ENCODE peak calls at places on chromosomes 13 and 19, in ten cellular contexts. K, J, F, P, B, U, Y, H, A and C are unnamed samples.

GRCh38 chr13:94033098-94033497 is 446.4 kb downstream of the DCT start:
- DNase-seq in K (no peak), J (no peak), F (no peak), P (no peak), B (no peak), U (no peak), Y (no peak), H (no peak), A (no peak), C (no peak)

GRCh38 chr13:86082116-86082515 is 282.9 kb upstream of the SLITRK6 start:
- DNase-seq in K (no peak), J (no peak), F (no peak), P (no peak), B (peak; percentile 0), U (peak; percentile 33), Y (no peak), H (no peak), A (no peak), C (no peak)

GRCh38 chr19:43105496-43105895 is 23.0 kb upstream of the PSG2 start:
- DNase-seq in K (no peak), J (no peak), F (no peak), P (no peak), B (peak; percentile 34), U (no peak), Y (no peak), H (no peak), A (no peak), C (no peak)

GRCh38 chr13:48818495-48818961 is 157.2 kb upstream of the FNDC3A start:
- DNase-seq in K (peak; percentile 15), J (peak; percentile 90), F (peak; percentile 71), P (no peak), B (peak; percentile 97), U (peak; percentile 80), Y (peak; percentile 94), H (no peak), A (no peak), C (peak; percentile 41)

GRCh38 chr13:76522083-76522755 is 364.0 kb downstream of the KCTD12 start:
- DNase-seq in K (no peak), J (no peak), F (no peak), P (peak; percentile 83), B (peak; percentile 32), U (peak; percentile 49), Y (no peak), H (no peak), A (no peak), C (no peak)

GRCh38 chr19:5894704-5895349 is 8.8 kb downstream of the NDUFA11 start:
- DNase-seq in K (no peak), J (no peak), F (no peak), P (no peak), B (no peak), U (no peak), Y (no peak), H (no peak), A (no peak), C (no peak)

GRCh38 chr19:57016491-57016890 is 103.3 kb upstream of the USP29 start:
- DNase-seq in K (no peak), J (no peak), F (no peak), P (no peak), B (no peak), U (no peak), Y (no peak), H (no peak), A (no peak), C (no peak)

GRCh38 chr19:43101950-43102349 is 19.4 kb upstream of the PSG2 start:
- DNase-seq in K (no peak), J (no peak), F (no peak), P (no peak), B (no peak), U (no peak), Y (no peak), H (no peak), A (no peak), C (no peak)

GRCh38 chr19:14301150-14301549 is 80.1 kb upstream of the ADGRE5 start:
- DNase-seq in K (no peak), J (no peak), F (no peak), P (no peak), B (no peak), U (no peak), Y (no peak), H (no peak), A (no peak), C (no peak)

GRCh38 chr19:5038631-5039271 is 69.8 kb downstream of the KDM4B start:
- DNase-seq in K (no peak), J (no peak), F (no peak), P (peak; percentile 59), B (no peak), U (no peak), Y (peak; percentile 38), H (peak; percentile 57), A (peak; percentile 32), C (peak; percentile 57)

GRCh38 chr13:65868106-65868505 is 1362.0 kb downstream of the PCDH9 start:
- DNase-seq in K (no peak), J (no peak), F (no peak), P (no peak), B (no peak), U (no peak), Y (no peak), H (no peak), A (no peak), C (no peak)

GRCh38 chr19:5354403-5354802 is 13.8 kb upstream of the PTPRS start:
- DNase-seq in K (no peak), J (no peak), F (no peak), P (peak; percentile 46), B (no peak), U (peak; percentile 34), Y (peak; percentile 29), H (no peak), A (peak; percentile 25), C (no peak)

GRCh38 chr19:4061178-4061682 is 5.5 kb downstream of the ZBTB7A start:
- DNase-seq in K (peak; percentile 77), J (no peak), F (no peak), P (no peak), B (no peak), U (peak; percentile 90), Y (peak; percentile 60), H (no peak), A (peak; percentile 78), C (no peak)

GRCh38 chr13:113792821-113793717 is 34.0 kb downstream of the TMEM255B start:
- DNase-seq in K (no peak), J (no peak), F (no peak), P (no peak), B (no peak), U (no peak), Y (no peak), H (no peak), A (no peak), C (no peak)

GRCh38 chr13:44171861-44172260 is 201.8 kb upstream of the SERP2 start:
- DNase-seq in K (no peak), J (no peak), F (no peak), P (no peak), B (no peak), U (no peak), Y (no peak), H (no peak), A (no peak), C (no peak)

GRCh38 chr19:19558636-19559035 is 20.6 kb downstream of the CILP2 start:
- DNase-seq in K (no peak), J (no peak), F (no peak), P (no peak), B (no peak), U (no peak), Y (no peak), H (no peak), A (no peak), C (no peak)

GRCh38 chr19:38769635-38770211 is 3.6 kb downstream of the LGALS7 start:
- DNase-seq in K (no peak), J (no peak), F (no peak), P (no peak), B (peak; percentile 53), U (peak; percentile 26), Y (peak; percentile 83), H (peak; percentile 77), A (no peak), C (peak; percentile 70)

GRCh38 chr19:55472463-55472862 is 4.0 kb upstream of the ZNF628 start:
- DNase-seq in K (peak; percentile 92), J (no peak), F (no peak), P (no peak), B (peak; percentile 90), U (peak; percentile 57), Y (peak; percentile 71), H (no peak), A (peak; percentile 75), C (peak; percentile 83)

GRCh38 chr19:3034845-3035541 is 5.9 kb upstream of the TLE2 start:
- DNase-seq in K (no peak), J (no peak), F (no peak), P (peak; percentile 39), B (peak; percentile 53), U (peak; percentile 29), Y (peak; percentile 41), H (no peak), A (peak; percentile 38), C (peak; percentile 50)

GRCh38 chr13:112722433-112723250 is 32.8 kb downstream of the ATP11A start:
- DNase-seq in K (peak; percentile 93), J (no peak), F (peak; percentile 33), P (no peak), B (peak; percentile 96), U (peak; percentile 11), Y (peak; percentile 57), H (peak; percentile 61), A (peak; percentile 65), C (peak; percentile 92)

GRCh38 chr19:55232284-55232597 is 3.7 kb upstream of the TMEM86B start:
- DNase-seq in K (no peak), J (no peak), F (no peak), P (no peak), B (no peak), U (no peak), Y (no peak), H (no peak), A (no peak), C (no peak)

GRCh38 chr19:35592226-35592625 is 6.3 kb downstream of the PMIS2 start:
- DNase-seq in K (no peak), J (no peak), F (no peak), P (peak; percentile 33), B (peak; percentile 16), U (peak; percentile 61), Y (peak; percentile 63), H (peak; percentile 62), A (peak; percentile 54), C (peak; percentile 41)

GRCh38 chr19:6125571-6125989 is 9.9 kb upstream of the ACSBG2 start:
- DNase-seq in K (peak; percentile 47), J (no peak), F (no peak), P (peak; percentile 85), B (peak; percentile 65), U (peak; percentile 90), Y (peak; percentile 86), H (no peak), A (peak; percentile 87), C (peak; percentile 67)

GRCh38 chr19:33755314-33756020 is 41.2 kb upstream of the KCTD15 start:
- DNase-seq in K (no peak), J (no peak), F (no peak), P (no peak), B (no peak), U (no peak), Y (no peak), H (no peak), A (no peak), C (no peak)

GRCh38 chr19:40592170-40592569 is 9.0 kb upstream of the LTBP4 start:
- DNase-seq in K (no peak), J (no peak), F (no peak), P (peak; percentile 82), B (peak; percentile 78), U (peak; percentile 76), Y (peak; percentile 77), H (peak; percentile 81), A (peak; percentile 84), C (peak; percentile 69)